ENCODE peak calls at places on chromosomes 13 and 19, in eight cellular contexts. W is esophagus squamous epithelium, N is thoracic aorta, D is tibial nerve, J is A549, X is SK-N-SH, B is body of pancreas, O is heart right ventricle. S is an unnamed sample.

GRCh38 chr19:29308977-29309520 is 96.1 kb upstream of the UQCRFS1 start:
- DNase-seq in X (no peak), D (no peak), N (no peak), B (no peak), O (no peak), W (no peak), J (no peak), S (no peak)

GRCh38 chr19:1470864-1471513 is 8.0 kb downstream of the C19orf25 start:
- DNase-seq in N (no peak), D (no peak), J (no peak), O (no peak), W (no peak), X (no peak), B (no peak), S (peak; percentile 64)

GRCh38 chr13:97429681-97430081 is 4.3 kb upstream of the RAP2A start:
- DNase-seq in B (no peak), D (no peak), O (peak; percentile 5), X (no peak), N (no peak), W (no peak), J (no peak), S (no peak)

GRCh38 chr13:97474581-97474980 is 40.6 kb downstream of the RAP2A start:
- DNase-seq in J (no peak), O (no peak), X (no peak), D (no peak), N (no peak), W (no peak), B (no peak), S (no peak)

GRCh38 chr13:92833071-92833470 is 393.5 kb upstream of the GPC6 start:
- DNase-seq in N (no peak), D (no peak), X (no peak), B (no peak), W (no peak), O (no peak), J (no peak), S (no peak)

GRCh38 chr19:11480081-11480926 is 542 bp downstream of the ELAVL3 start:
- DNase-seq in B (no peak), W (no peak), O (no peak), D (no peak), X (peak; percentile 70), N (no peak), J (no peak), S (no peak)

GRCh38 chr13:27966641-27967202 is 2.4 kb downstream of the CDX2 start:
- DNase-seq in J (no peak), W (no peak), X (peak; percentile 44), B (no peak), D (no peak), N (no peak), O (no peak), S (no peak)

GRCh38 chr19:2275588-2276428 is 6.2 kb downstream of the PEAK3 start:
- DNase-seq in O (no peak), B (no peak), N (no peak), J (no peak), D (no peak), W (no peak), X (peak; percentile 26), S (peak; percentile 91)

GRCh38 chr19:42065051-42065450 is 5.0 kb downstream of the GRIK5 start:
- DNase-seq in B (no peak), N (no peak), X (no peak), O (no peak), W (no peak), J (no peak), D (no peak), S (no peak)

GRCh38 chr19:48613024-48613851 is 1.6 kb downstream of the FAM83E start:
- DNase-seq in W (no peak), N (no peak), J (no peak), O (no peak), D (no peak), X (no peak), B (no peak), S (peak; percentile 69)

GRCh38 chr13:95049772-95050171 is 251.5 kb downstream of the ABCC4 start:
- DNase-seq in X (no peak), J (no peak), N (no peak), W (no peak), B (no peak), O (no peak), D (no peak), S (no peak)

GRCh38 chr19:29806098-29806866 is 5.5 kb upstream of the CCNE1 start:
- DNase-seq in J (peak; percentile 89), N (no peak), O (peak; percentile 77), D (no peak), B (no peak), X (peak; percentile 67), W (no peak), S (peak; percentile 82)

GRCh38 chr19:31274964-31275319 is 74.3 kb downstream of the TSHZ3 start:
- DNase-seq in D (no peak), O (no peak), J (no peak), N (no peak), B (no peak), W (no peak), X (no peak), S (no peak)

GRCh38 chr19:35034588-35035382 is 4.5 kb downstream of the SCN1B start:
- DNase-seq in J (no peak), N (no peak), W (no peak), B (no peak), X (no peak), O (no peak), D (no peak), S (peak; percentile 36)

GRCh38 chr19:49157445-49158224 is at the start of gene TRPM4:
- DNase-seq in N (peak; percentile 63), O (peak; percentile 97), D (peak; percentile 79), X (peak; percentile 92), W (no peak), J (peak; percentile 84), B (peak; percentile 93), S (peak; percentile 96)

GRCh38 chr13:26628706-26629105 is 71.2 kb downstream of the WASF3 start:
- DNase-seq in D (no peak), J (peak; percentile 14), B (no peak), X (no peak), N (no peak), O (no peak), W (no peak), S (no peak)

DNA sequence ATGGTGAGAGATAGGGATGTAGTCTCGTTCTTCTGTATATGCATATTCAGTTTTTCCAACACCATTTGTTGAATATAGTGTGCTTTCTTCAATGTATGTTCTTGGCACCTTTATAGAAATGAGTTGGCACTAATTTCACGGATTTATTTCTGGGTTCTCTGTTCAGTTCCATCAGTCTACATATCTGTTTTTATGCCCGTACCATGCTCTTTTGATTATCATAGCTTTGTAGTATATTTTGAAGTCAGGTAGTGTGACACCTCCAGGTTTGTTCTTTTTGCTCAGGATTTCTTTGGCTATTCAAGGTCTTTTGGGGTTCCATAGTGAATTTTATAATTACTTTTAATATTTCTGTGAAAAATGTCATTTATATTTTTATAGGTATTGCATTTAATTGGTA is 14.5 kb upstream of the ZNF793 start:
- DNase-seq in D (no peak), X (no peak), O (no peak), W (no peak), N (no peak), B (no peak), J (no peak), S (no peak)
- H3K9me3 ChIP-seq in D (peaks cover 98% of the 10 kb centered on the region), X (peaks cover 22% of the 10 kb centered on the region), O (peaks cover 100% of the 10 kb centered on the region), W (no peaks in the 10 kb centered on the region), N (peaks cover 72% of the 10 kb centered on the region), B (peaks cover 40% of the 10 kb centered on the region), J (peaks cover 94% of the 10 kb centered on the region), S (peaks cover 2% of the 10 kb centered on the region)

DNA sequence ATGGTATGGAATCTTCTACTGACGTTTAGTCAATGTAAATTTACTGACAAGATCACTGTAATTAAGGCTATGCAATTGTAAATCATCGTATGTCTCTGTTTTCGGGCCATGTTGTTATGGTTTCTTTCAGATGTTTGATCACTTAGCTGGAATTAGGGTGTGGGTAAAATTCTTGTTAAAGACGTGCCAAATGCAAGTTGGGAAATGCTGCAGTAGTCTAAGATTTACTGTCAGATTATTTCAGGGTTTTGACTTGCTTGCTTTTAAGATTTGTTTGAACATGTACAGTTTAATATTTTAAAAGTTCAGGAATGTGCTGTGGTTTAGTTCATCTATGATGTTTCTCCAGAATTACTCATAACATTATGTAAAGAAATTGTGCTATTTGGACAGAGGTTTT is 10.8 kb downstream of the NDFIP2 start:
- DNase-seq in N (no peak), X (no peak), J (peak; percentile 56), O (no peak), W (no peak), D (no peak), B (no peak), S (no peak)
- H3K4me1 ChIP-seq in N (peaks cover 3% of the 10 kb centered on the region), X (peaks cover 8% of the 10 kb centered on the region), J (peaks cover 58% of the 10 kb centered on the region), O (peaks cover 50% of the 10 kb centered on the region), W (peaks cover 89% of the 10 kb centered on the region), D (peaks cover 15% of the 10 kb centered on the region), B (peaks cover 44% of the 10 kb centered on the region), S (peaks cover 8% of the 10 kb centered on the region)

GRCh38 chr19:407501-408440 is 1.2 kb downstream of the C2CD4C start:
- DNase-seq in B (no peak), D (no peak), O (no peak), X (peak; percentile 38), J (no peak), W (no peak), N (no peak), S (no peak)

GRCh38 chr19:410243-410781 is 1.4 kb upstream of the C2CD4C start:
- DNase-seq in D (no peak), N (no peak), W (no peak), O (no peak), J (no peak), X (peak; percentile 56), B (peak; percentile 58), S (no peak)

GRCh38 chr19:408441-409005 is 424 bp downstream of the C2CD4C start:
- DNase-seq in B (no peak), X (peak; percentile 83), J (no peak), D (peak; percentile 6), N (no peak), W (no peak), O (no peak), S (no peak)

GRCh38 chr19:409006-409514 is at the start of gene C2CD4C:
- DNase-seq in W (no peak), O (no peak), N (no peak), J (no peak), X (peak; percentile 87), D (peak; percentile 10), B (peak; percentile 17), S (no peak)

DNA sequence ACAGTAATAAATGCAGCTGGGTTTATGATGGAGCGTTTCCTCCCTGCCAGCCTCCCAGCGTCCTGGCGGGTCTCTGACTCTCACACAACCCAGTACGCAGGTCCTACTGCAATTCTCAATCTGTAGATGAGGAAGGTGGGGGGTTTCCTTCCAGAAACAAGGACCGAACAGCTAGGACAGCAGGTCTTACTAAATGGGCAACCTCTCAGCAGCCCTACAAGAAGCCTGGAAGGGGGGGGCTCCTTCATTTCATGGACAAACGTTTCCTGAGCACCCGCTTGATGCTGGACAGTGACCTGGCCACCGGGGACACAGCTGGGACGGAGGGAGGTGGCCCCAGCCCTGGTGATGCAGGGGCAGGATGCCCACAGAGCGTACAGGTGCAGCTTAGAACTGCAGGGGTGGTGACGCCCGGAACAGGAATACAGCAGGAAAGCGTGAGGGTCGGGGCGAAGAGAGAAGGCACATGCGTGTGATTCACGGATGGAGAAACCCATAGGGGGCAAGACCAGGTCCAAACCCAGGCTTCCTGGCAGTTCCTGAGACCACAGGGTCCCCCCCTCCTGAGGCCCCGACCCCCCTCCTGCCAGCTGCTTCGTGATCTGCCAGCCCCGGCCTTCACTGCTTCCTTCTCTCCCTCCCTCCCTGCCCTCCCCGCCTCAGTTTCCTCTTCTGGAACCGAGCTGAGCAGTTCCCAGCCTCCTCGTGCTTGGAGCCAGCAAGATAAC is 732 bp upstream of the C2CD4C start:
- DNase-seq in B (no peak), J (no peak), W (no peak), X (peak; percentile 74), O (no peak), N (no peak), D (peak; percentile 8), S (no peak)
- H3K4me3 ChIP-seq in B (no peak overlapping the region), J (peak overlapping the region; percentile 73), W (peak overlapping the region; percentile 21), X (peak overlapping the region; percentile 48), O (peak overlapping the region; percentile 56), N (peak overlapping the region; percentile 70), D (peak overlapping the region; percentile 48), S (peak overlapping the region; percentile 64)

GRCh38 chr19:53355739-53356138 is 9.8 kb upstream of the ZNF525 start:
- DNase-seq in X (no peak), W (no peak), N (no peak), O (no peak), D (no peak), B (no peak), J (no peak), S (no peak)
- H3K9me3 ChIP-seq in X (peaks cover 42% of the 10 kb centered on the region), W (peaks cover 16% of the 10 kb centered on the region), N (peaks cover 76% of the 10 kb centered on the region), O (peaks cover 85% of the 10 kb centered on the region), D (peaks cover 85% of the 10 kb centered on the region), B (peaks cover 78% of the 10 kb centered on the region), J (peaks cover 85% of the 10 kb centered on the region), S (peaks cover 1% of the 10 kb centered on the region)